ENCODE peak calls at places on chromosome 18, in nine cellular contexts. E is putamen; B is NCI-H524; U is activated gamma-delta T cell; P is fibroblast of lung; V is LoVo; N is activated CD4-positive, alpha-beta T cell treated with anti-CD3 and anti-CD28 coated beads for 24 hours; W is stimulated activated CD8-positive, alpha-beta memory T cell treated with anti-CD3 and anti-CD28 coated beads, Interleukin-7, amount 100 ng/mL, for 1 hour; L is NCI-H748 treated with DMSO at 0.1 percent for 48 hours. S is an unnamed sample.

GRCh38 chr18:10927980-10928605 is 221.3 kb downstream of the PIEZO2 start:
- DNase-seq in E (no peak), B (no peak), U (no peak), P (peak; percentile 36), V (no peak), N (no peak), W (no peak), L (no peak), S (no peak)

GRCh38 chr18:46460754-46461153 is 196.3 kb downstream of the LOXHD1 start:
- DNase-seq in E (no peak), B (no peak), U (no peak), P (no peak), V (no peak), N (no peak), W (no peak), L (no peak), S (no peak)

GRCh38 chr18:58692420-58693185 is 21.3 kb downstream of the MALT1 start:
- DNase-seq in E (no peak), B (no peak), U (no peak), P (no peak), V (no peak), N (no peak), W (no peak), L (no peak), S (no peak)

GRCh38 chr18:58556333-58557012 is 72.4 kb downstream of the ALPK2 start:
- DNase-seq in E (no peak), B (peak; percentile 66), U (no peak), P (no peak), V (no peak), N (no peak), W (no peak), L (no peak), S (no peak)

GRCh38 chr18:51251625-51252024 is 54.1 kb upstream of the MEX3C start:
- DNase-seq in E (no peak), B (no peak), U (no peak), P (no peak), V (no peak), N (no peak), W (no peak), L (no peak), S (no peak)

GRCh38 chr18:69795785-69796184 is 151.9 kb downstream of the CD226 start:
- DNase-seq in E (no peak), B (no peak), U (no peak), P (no peak), V (no peak), N (no peak), W (no peak), L (no peak), S (no peak)

GRCh38 chr18:40179647-40180175 is 1775.3 kb upstream of the PIK3C3 start:
- DNase-seq in E (no peak), B (peak; percentile 16), U (no peak), P (peak; percentile 50), V (no peak), N (no peak), W (no peak), L (no peak), S (no peak)

GRCh38 chr18:49030138-49030537 is 79.4 kb upstream of the SMAD7 start:
- DNase-seq in E (no peak), B (no peak), U (no peak), P (no peak), V (no peak), N (no peak), W (no peak), L (no peak), S (no peak)

GRCh38 chr18:75081486-75081885 is 127.5 kb downstream of the PTGR3 start:
- DNase-seq in E (no peak), B (no peak), U (no peak), P (no peak), V (no peak), N (no peak), W (no peak), L (no peak), S (no peak)

GRCh38 chr18:36273347-36273746 is 24.2 kb upstream of the FHOD3 start:
- DNase-seq in E (no peak), B (no peak), U (no peak), P (no peak), V (no peak), N (no peak), W (no peak), L (no peak), S (no peak)

GRCh38 chr18:78699516-78699915 is 280.1 kb upstream of the SALL3 start:
- DNase-seq in E (no peak), B (no peak), U (no peak), P (no peak), V (no peak), N (no peak), W (no peak), L (no peak), S (no peak)

GRCh38 chr18:63366270-63366990 is 576 bp downstream of the KDSR start:
- DNase-seq in E (peak; percentile 40), B (peak; percentile 42), U (peak; percentile 46), P (peak; percentile 45), V (peak; percentile 79), N (peak; percentile 49), W (peak; percentile 43), L (peak; percentile 30), S (peak; percentile 82)

S was measured in ascending aorta.